ENCODE peak calls at places on chromosomes 13 and 19, in seven cellular contexts. N is Peyer's patch, H is Right ventricle myocardium superior, L is cerebellar cortex, E is mesothelial cell of epicardium, Z is astrocyte of the spinal cord, F is gastrocnemius medialis. O is an unnamed sample.

GRCh38 chr13:50377726-50378270 is 362.6 kb downstream of the KCNRG start:
- DNase-seq in Z (no peak), L (no peak), E (no peak), N (no peak), F (no peak), H (no peak), O (no peak)

GRCh38 chr13:45678282-45678681 is 23.8 kb upstream of the CBY2 start:
- DNase-seq in Z (no peak), E (no peak), F (no peak), H (no peak), N (no peak), L (no peak), O (no peak)

GRCh38 chr19:18594096-18594823 is 5.7 kb downstream of the REX1BD start:
- DNase-seq in Z (peak), F (peak), E (peak), H (peak), L (peak), N (peak), O (no peak)

GRCh38 chr19:2933490-2933910 is 11.3 kb downstream of the ZNF77 start:
- DNase-seq in H (no peak), L (no peak), F (no peak), Z (no peak), E (no peak), N (no peak), O (no peak)

GRCh38 chr19:2806736-2807378 is 12.8 kb upstream of the ZNF554 start:
- DNase-seq in Z (no peak), E (no peak), F (no peak), H (no peak), L (no peak), N (peak), O (no peak)

GRCh38 chr19:10474962-10475451 is 28.1 kb downstream of the KEAP1 start:
- DNase-seq in F (no peak), Z (no peak), N (no peak), E (no peak), L (no peak), H (no peak), O (no peak)

GRCh38 chr19:35273686-35274259 is 5.0 kb downstream of the USF2 start:
- DNase-seq in L (no peak), Z (no peak), H (no peak), N (no peak), F (no peak), E (no peak), O (no peak)

GRCh38 chr19:51572415-51572814 is 1.3 kb downstream of the ZNF175 start:
- DNase-seq in E (no peak), Z (no peak), H (no peak), N (no peak), L (no peak), F (no peak), O (no peak)

GRCh38 chr19:30406220-30406944 is 34.2 kb downstream of the ZNF536 start:
- DNase-seq in Z (no peak), N (no peak), E (no peak), L (no peak), F (no peak), H (peak), O (no peak)

GRCh38 chr19:42275103-42275502 is 6.1 kb downstream of the CIC start:
- DNase-seq in F (no peak), H (no peak), L (peak), E (no peak), Z (no peak), N (peak), O (no peak)

GRCh38 chr13:112725346-112726017 is 35.6 kb downstream of the ATP11A start:
- DNase-seq in F (peak), E (no peak), N (no peak), L (no peak), Z (no peak), H (no peak), O (no peak)

GRCh38 chr13:112877066-112877465 is 91.9 kb upstream of the MCF2L start:
- DNase-seq in F (no peak), N (no peak), E (no peak), L (no peak), Z (no peak), H (no peak), O (no peak)

GRCh38 chr19:43455321-43456113 is 9.9 kb downstream of the LYPD3 start:
- DNase-seq in Z (no peak), E (no peak), N (no peak), L (no peak), F (no peak), H (no peak), O (no peak)

GRCh38 chr13:112330479-112331407 is 45.4 kb upstream of the SPACA7 start:
- DNase-seq in L (no peak), E (no peak), N (peak), H (no peak), Z (no peak), F (no peak), O (no peak)

GRCh38 chr13:110815471-110816204 is 99.2 kb downstream of the ANKRD10 start:
- DNase-seq in E (no peak), N (no peak), Z (peak), L (no peak), H (no peak), F (no peak), O (no peak)

GRCh38 chr13:102580552-102581169 is 16.1 kb upstream of the TPP2 start:
- DNase-seq in N (no peak), E (no peak), L (peak), H (no peak), Z (peak), F (no peak), O (no peak)

GRCh38 chr19:6740589-6741348 is 1.3 kb downstream of the TRIP10 start:
- DNase-seq in E (no peak), N (peak), H (peak), F (no peak), Z (peak), L (peak), O (no peak)

GRCh38 chr13:24624801-24625231 is 55.4 kb upstream of the ATP12A start:
- DNase-seq in E (no peak), H (no peak), L (no peak), F (no peak), N (no peak), Z (no peak), O (no peak)

GRCh38 chr13:102729560-102730275 is 34.9 kb upstream of the METTL21C start:
- DNase-seq in N (no peak), L (no peak), H (no peak), F (no peak), E (no peak), Z (peak), O (no peak)

GRCh38 chr19:506404-507285 is 652 bp upstream of the TPGS1 start:
- DNase-seq in N (peak), E (peak), H (peak), F (peak), Z (peak), L (peak), O (peak)

GRCh38 chr13:83941669-83942335 is 59.5 kb upstream of the SLITRK1 start:
- DNase-seq in H (no peak), F (no peak), N (no peak), L (peak), Z (no peak), E (no peak), O (no peak)

GRCh38 chr13:34172048-34172447 is 354.1 kb downstream of the RFC3 start:
- DNase-seq in N (no peak), Z (no peak), L (no peak), F (no peak), H (no peak), E (no peak), O (no peak)

GRCh38 chr13:31625115-31625514 is 114.2 kb upstream of the RXFP2 start:
- DNase-seq in N (no peak), F (no peak), L (no peak), Z (peak), H (no peak), E (no peak), O (no peak)

GRCh38 chr13:47621931-47622330 is 379.1 kb downstream of the SUCLA2 start:
- DNase-seq in E (no peak), H (no peak), N (no peak), L (no peak), Z (peak), F (no peak), O (no peak)

GRCh38 chr19:51346742-51347141 is 4.8 kb upstream of the VSIG10L start:
- DNase-seq in F (no peak), N (no peak), H (peak), Z (no peak), E (no peak), L (no peak), O (no peak)

GRCh38 chr13:78298657-78299056 is 304.7 kb downstream of the POU4F1 start:
- DNase-seq in F (no peak), E (no peak), H (no peak), Z (peak), N (no peak), L (no peak), O (no peak)

GRCh38 chr19:39971380-39971841 is 446 bp downstream of the PSMC4 start:
- DNase-seq in E (peak), H (peak), N (no peak), L (no peak), F (no peak), Z (no peak), O (no peak)

GRCh38 chr13:36850790-36851438 is 31.9 kb downstream of the RFXAP start:
- DNase-seq in L (no peak), H (no peak), F (no peak), Z (no peak), E (no peak), N (no peak), O (no peak)

GRCh38 chr19:14147797-14148605 is 11.6 kb upstream of the ASF1B start:
- DNase-seq in L (peak), E (no peak), F (no peak), N (peak), Z (peak), H (peak), O (no peak)

GRCh38 chr13:38767506-38768265 is 80.8 kb downstream of the FREM2 start:
- DNase-seq in H (no peak), L (peak), N (no peak), F (no peak), Z (no peak), E (no peak), O (no peak)

GRCh38 chr19:50383307-50383851 is 768 bp upstream of the POLD1 start:
- DNase-seq in E (no peak), Z (no peak), L (no peak), H (no peak), N (no peak), F (no peak), O (no peak)

GRCh38 chr19:36060430-36060829 is 5.7 kb downstream of the WDR62 start:
- DNase-seq in H (peak), F (no peak), N (no peak), Z (peak), L (peak), E (no peak), O (no peak)

GRCh38 chr19:18167975-18168645 is 5.5 kb upstream of the IFI30 start:
- DNase-seq in E (no peak), N (peak), Z (no peak), F (no peak), L (no peak), H (peak), O (no peak)

GRCh38 chr19:35347171-35347929 is at the start of gene FFAR1:
- DNase-seq in L (no peak), F (no peak), N (peak), Z (no peak), H (peak), E (no peak), O (no peak)

GRCh38 chr13:43797869-43798268 is 11.1 kb upstream of the ENOX1 start:
- DNase-seq in F (no peak), L (no peak), Z (no peak), N (no peak), E (no peak), H (no peak), O (no peak)

GRCh38 chr13:110825516-110825915 is 89.4 kb downstream of the ANKRD10 start:
- DNase-seq in E (no peak), L (no peak), Z (no peak), F (no peak), H (no peak), N (no peak), O (no peak)

GRCh38 chr19:46932346-46932745 is 71.5 kb downstream of the ARHGAP35 start:
- DNase-seq in L (no peak), F (no peak), H (no peak), E (no peak), Z (no peak), N (no peak), O (no peak)

GRCh38 chr19:32652893-32653625 is 21.9 kb downstream of the ANKRD27 start:
- DNase-seq in N (peak), Z (peak), H (peak), L (peak), E (no peak), F (no peak), O (no peak)

GRCh38 chr13:55615080-55615479 is 1525.6 kb upstream of the PRR20A start:
- DNase-seq in H (no peak), L (no peak), Z (no peak), N (no peak), E (no peak), F (no peak), O (no peak)